ENCODE peak calls at places on chromosomes 3 and 15, in six cellular contexts. X, T, H, L, G and U are unnamed samples.

GRCh38 chr15:88701561-88702095 is 62.8 kb downstream of the ISG20 start:
- DNase-seq in H (no peak), X (no peak), T (peak; percentile 15), G (no peak), L (no peak), U (no peak)

GRCh38 chr3:71454513-71455423 is 128.8 kb downstream of the FOXP1 start:
- DNase-seq in T (no peak), X (no peak), G (no peak), H (no peak), L (no peak), U (no peak)

GRCh38 chr3:188264231-188265213 is 110.6 kb downstream of the LPP start:
- DNase-seq in G (peak; percentile 85), L (peak; percentile 66), H (peak; percentile 60), T (no peak), X (no peak), U (peak; percentile 68)

GRCh38 chr15:66634540-66634939 is 67.5 kb upstream of the SMAD6 start:
- DNase-seq in G (no peak), T (no peak), H (no peak), X (no peak), L (no peak), U (no peak)

GRCh38 chr3:38396239-38396638 is 49.7 kb downstream of the XYLB start:
- DNase-seq in X (no peak), G (no peak), T (no peak), L (no peak), H (no peak), U (no peak)

GRCh38 chr15:78225783-78226541 is 8.4 kb downstream of the ACSBG1 start:
- DNase-seq in T (no peak), G (peak; percentile 44), H (peak; percentile 13), L (no peak), X (no peak), U (no peak)

GRCh38 chr3:136193273-136194043 is 2.7 kb downstream of the MSL2 start:
- DNase-seq in X (no peak), L (no peak), T (no peak), H (peak; percentile 24), G (no peak), U (no peak)

GRCh38 chr15:92000709-92001108 is 147.2 kb downstream of the SLCO3A1 start:
- DNase-seq in G (no peak), L (no peak), X (no peak), T (no peak), H (no peak), U (no peak)

GRCh38 chr3:16533928-16534913 is 20.7 kb upstream of the RFTN1 start:
- DNase-seq in H (no peak), X (no peak), T (no peak), L (no peak), G (no peak), U (no peak)

GRCh38 chr3:57224856-57225255 is 2.7 kb upstream of the APPL1 start:
- DNase-seq in T (no peak), L (no peak), X (no peak), G (no peak), H (peak; percentile 5), U (no peak)

GRCh38 chr3:63076357-63076756 is 201.1 kb upstream of the CADPS start:
- DNase-seq in X (no peak), G (peak; percentile 3), H (no peak), L (no peak), T (no peak), U (no peak)

GRCh38 chr15:23629234-23629805 is 18.3 kb downstream of the MAGEL2 start:
- DNase-seq in T (no peak), L (no peak), X (no peak), G (peak; percentile 2), H (no peak), U (peak; percentile 11)

GRCh38 chr3:197012021-197012883 is 17.4 kb downstream of the MELTF start:
- DNase-seq in G (no peak), T (no peak), L (no peak), H (no peak), X (no peak), U (no peak)

GRCh38 chr3:34863485-34863884 is 775.8 kb upstream of the ARPP21 start:
- DNase-seq in H (no peak), L (no peak), X (no peak), T (no peak), G (peak; percentile 1), U (no peak)

GRCh38 chr3:54324069-54324468 is 201.7 kb downstream of the CACNA2D3 start:
- DNase-seq in L (no peak), H (no peak), X (no peak), T (no peak), G (no peak), U (no peak)

GRCh38 chr3:126157083-126157768 is 23.2 kb downstream of the ALDH1L1 start:
- DNase-seq in X (no peak), H (no peak), L (no peak), T (no peak), G (no peak), U (no peak)

GRCh38 chr3:99484871-99485270 is 153.5 kb upstream of the COL8A1 start:
- DNase-seq in X (no peak), H (no peak), G (peak; percentile 59), L (no peak), T (no peak), U (peak; percentile 91)

GRCh38 chr15:90939756-90940155 is 4.7 kb downstream of the UNC45A start:
- DNase-seq in T (no peak), H (no peak), X (no peak), L (no peak), G (no peak), U (no peak)

GRCh38 chr3:30984855-30985793 is 90.7 kb upstream of the GADL1 start:
- DNase-seq in G (peak; percentile 28), T (no peak), L (no peak), X (no peak), H (peak; percentile 27), U (no peak)

GRCh38 chr15:39051931-39052705 is 487.5 kb upstream of the RASGRP1 start:
- DNase-seq in G (no peak), X (no peak), H (no peak), L (no peak), T (no peak), U (no peak)

GRCh38 chr3:20324664-20325478 is 138.9 kb upstream of the SGO1 start:
- DNase-seq in T (no peak), L (no peak), H (peak; percentile 49), X (no peak), G (no peak), U (no peak)

GRCh38 chr3:133568294-133569014 is 5.0 kb upstream of the CDV3 start:
- DNase-seq in T (peak; percentile 73), H (peak; percentile 87), X (no peak), L (no peak), G (peak; percentile 97), U (peak; percentile 89)

GRCh38 chr15:100769043-100769974 is 110.3 kb upstream of the ALDH1A3 start:
- DNase-seq in L (no peak), X (peak; percentile 48), H (no peak), G (no peak), T (no peak), U (no peak)

GRCh38 chr15:60155661-60156060 is 151.6 kb downstream of the FOXB1 start:
- DNase-seq in T (no peak), X (no peak), G (peak; percentile 39), L (no peak), H (peak; percentile 54), U (peak; percentile 70)

GRCh38 chr15:94119215-94119815 is 112.0 kb upstream of the MCTP2 start:
- DNase-seq in X (no peak), T (no peak), H (peak; percentile 31), G (peak; percentile 13), L (peak; percentile 63), U (no peak)

GRCh38 chr15:99987701-99988100 is 254.5 kb upstream of the LYSMD4 start:
- DNase-seq in G (no peak), X (no peak), L (no peak), H (no peak), T (no peak), U (no peak)

GRCh38 chr3:122692674-122693073 is 12.0 kb downstream of the PARP14 start:
- DNase-seq in G (no peak), T (no peak), L (no peak), X (no peak), H (no peak), U (no peak)

GRCh38 chr3:19148768-19149091 is 420 bp downstream of the KCNH8 start:
- DNase-seq in X (no peak), T (no peak), H (no peak), L (no peak), G (no peak), U (no peak)
- H3K4me3 ChIP-seq in X (peak overlapping the region; percentile 74), T (no peak overlapping the region), H (no peak overlapping the region), L (peak overlapping the region; percentile 57), G (no peak overlapping the region), U (no peak overlapping the region)

GRCh38 chr3:183734750-183735284 is 37.2 kb downstream of the YEATS2 start:
- DNase-seq in H (no peak), T (no peak), G (no peak), X (no peak), L (no peak), U (no peak)
- TF ChIP-seq CTCF in H (no peak), T (no peak), G (no peak), X (no peak), L (no peak), U (no peak)

GRCh38 chr3:142225885-142226215 is 465 bp upstream of the GK5 start:
- DNase-seq in H (no peak), X (no peak), G (no peak), T (no peak), L (no peak), U (no peak)

GRCh38 chr3:142226474-142226873 is 1.1 kb upstream of the GK5 start:
- DNase-seq in L (no peak), T (no peak), H (no peak), G (peak; percentile 25), X (no peak), U (no peak)

GRCh38 chr3:142223282-142223681 is 2.1 kb downstream of the GK5 start:
- DNase-seq in T (no peak), L (no peak), X (no peak), H (no peak), G (no peak), U (no peak)

GRCh38 chr3:142228964-142229363 is 3.6 kb upstream of the GK5 start:
- DNase-seq in X (no peak), G (no peak), L (no peak), T (no peak), H (no peak), U (no peak)

DNA sequence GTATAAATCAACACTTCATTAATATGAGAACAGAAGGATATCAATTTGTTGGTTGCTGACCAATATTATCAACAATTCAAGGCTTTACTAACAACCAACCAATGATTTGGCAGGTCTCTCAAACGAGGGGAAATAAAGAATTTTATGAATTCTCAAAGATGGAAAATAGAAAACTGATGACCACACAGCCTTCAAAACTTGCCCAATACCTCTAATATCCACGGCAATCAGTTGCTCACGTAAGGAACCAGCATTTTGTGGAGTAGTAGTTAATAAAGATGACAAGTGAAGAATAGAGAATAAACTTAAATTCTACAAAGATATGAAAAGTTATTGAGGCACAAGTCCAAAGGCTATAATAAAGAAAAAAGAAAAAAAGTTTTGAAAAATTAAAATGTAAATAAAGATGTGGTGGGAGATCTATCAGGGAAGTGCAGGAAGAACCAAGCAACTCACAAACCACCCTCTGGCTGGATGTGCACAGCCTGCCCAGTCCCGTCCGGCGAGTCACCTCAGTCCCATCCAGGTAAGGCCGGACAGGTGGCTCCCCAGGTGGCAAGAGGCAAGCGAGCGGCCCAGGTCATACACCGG is 808 bp downstream of the GK5 start:
- DNase-seq in X (peak; percentile 59), H (peak; percentile 44), L (no peak), T (peak; percentile 0), G (no peak), U (peak; percentile 12)
- H3K4me3 ChIP-seq in X (peak overlapping the region; percentile 80), H (peak overlapping the region; percentile 88), L (peak overlapping the region; percentile 89), T (peak overlapping the region; percentile 65), G (peak overlapping the region; percentile 81), U (peak overlapping the region; percentile 84)

GRCh38 chr15:81336568-81336967 is 12.6 kb upstream of the STARD5 start:
- DNase-seq in L (no peak), G (peak; percentile 54), T (peak; percentile 3), X (no peak), H (peak; percentile 49), U (peak; percentile 30)
- TF ChIP-seq CTCF in L (no peak), G (peak; percentile 69), T (peak; percentile 59), X (no peak), H (peak; percentile 58), U (peak; percentile 47)